ENCODE peak calls at places on chromosomes 7 and 10, in nine cellular contexts. L is neural progenitor cell, N is SJSA1, E is cardiac muscle cell, S is left lung, O is ovary, B is adrenal gland, A is spleen, C is GM23248. P is an unnamed sample. For H3K4me1, the result is how much of the 10 kb centered on the place peaks cover.

GRCh38 chr10:100715445-100716385 is 29.7 kb upstream of the PAX2 start:
- DNase-seq in C (no peak), L (peak), B (no peak), S (no peak), O (no peak), N (no peak), A (peak), E (no peak), P (peak)

GRCh38 chr10:74822101-74822500 is 4.3 kb upstream of the KAT6B start:
- DNase-seq in L (no peak), C (peak), S (no peak), O (no peak), B (no peak), E (no peak), A (no peak), N (no peak), P (no peak)

GRCh38 chr7:12327922-12328321 is 75.7 kb downstream of the VWDE start:
- DNase-seq in L (no peak), E (no peak), S (no peak), O (no peak), B (no peak), N (no peak), A (no peak), C (no peak), P (no peak)

GRCh38 chr7:140719711-140720110 is 23.2 kb downstream of the NDUFB2 start:
- DNase-seq in C (peak), O (no peak), E (no peak), S (no peak), L (no peak), A (no peak), B (no peak), N (no peak), P (no peak)

GRCh38 chr7:122544463-122544862 is 154.5 kb downstream of the RNF133 start:
- DNase-seq in N (no peak), O (no peak), L (no peak), C (no peak), E (no peak), A (no peak), B (peak), S (no peak), P (no peak)

GRCh38 chr10:507908-508444 is 181.5 kb downstream of the DIP2C start:
- DNase-seq in E (no peak), A (peak), C (no peak), L (no peak), O (peak), N (no peak), S (no peak), B (no peak), P (no peak)

GRCh38 chr7:102875700-102876192 is 37.1 kb upstream of the LRRC17 start:
- DNase-seq in O (no peak), B (no peak), N (peak), L (no peak), C (peak), S (no peak), A (no peak), E (no peak), P (no peak)

GRCh38 chr7:101843293-101844271 is 26.2 kb downstream of the CUX1 start:
- DNase-seq in E (no peak), N (no peak), C (no peak), O (no peak), B (no peak), A (no peak), L (no peak), S (no peak), P (no peak)

GRCh38 chr7:94423865-94424264 is 29.2 kb downstream of the COL1A2 start:
- DNase-seq in L (no peak), A (no peak), O (no peak), C (peak), E (no peak), B (no peak), S (no peak), N (peak), P (no peak)

GRCh38 chr7:69873512-69873911 is 275.2 kb downstream of the AUTS2 start:
- DNase-seq in E (no peak), S (no peak), O (no peak), A (no peak), L (no peak), C (peak), B (no peak), N (no peak), P (no peak)

GRCh38 chr7:70093496-70093895 is 495.2 kb downstream of the AUTS2 start:
- DNase-seq in A (no peak), N (no peak), C (peak), O (no peak), L (no peak), B (peak), E (no peak), S (no peak), P (no peak)

GRCh38 chr10:109912335-109913282 is 10.7 kb downstream of the XPNPEP1 start:
- DNase-seq in B (no peak), S (no peak), N (no peak), C (peak), E (no peak), A (no peak), O (no peak), L (no peak), P (no peak)

GRCh38 chr7:2698581-2699288 is 10.7 kb downstream of the AMZ1 start:
- DNase-seq in C (no peak), S (no peak), A (peak), E (no peak), L (no peak), B (no peak), O (no peak), N (no peak), P (no peak)

GRCh38 chr7:134420509-134421125 is 38.3 kb downstream of the AKR1B1 start:
- DNase-seq in C (peak), E (peak), B (no peak), L (peak), O (no peak), N (peak), A (no peak), S (no peak), P (no peak)

GRCh38 chr7:30790391-30790790 is 19.2 kb downstream of the MINDY4 start:
- DNase-seq in C (no peak), E (no peak), B (no peak), N (no peak), S (no peak), L (no peak), A (no peak), O (no peak), P (no peak)

GRCh38 chr7:2802504-2803341 is 41.4 kb downstream of the GNA12 start:
- DNase-seq in L (peak), N (peak), O (peak), E (no peak), S (no peak), A (peak), B (peak), C (peak), P (peak)

GRCh38 chr7:137772221-137772620 is 74.6 kb downstream of the DGKI start:
- DNase-seq in B (no peak), E (no peak), L (no peak), O (no peak), N (no peak), A (no peak), S (no peak), C (peak), P (no peak)

GRCh38 chr7:65974191-65974801 is 7.7 kb downstream of the GUSB start:
- DNase-seq in B (peak), N (no peak), L (no peak), O (no peak), E (no peak), C (no peak), S (no peak), A (peak), P (no peak)

GRCh38 chr10:72274730-72275350 is 1.1 kb downstream of the DDIT4 start:
- DNase-seq in E (peak), C (peak), O (peak), B (peak), S (peak), L (peak), N (no peak), A (peak), P (peak)

GRCh38 chr7:157233677-157234076 is 95.0 kb downstream of the UBE3C start:
- DNase-seq in C (peak), B (no peak), A (no peak), S (no peak), N (no peak), E (no peak), O (no peak), L (no peak), P (no peak)

GRCh38 chr7:111678281-111678680 is 116.0 kb upstream of the IMMP2L start:
- DNase-seq in B (no peak), A (no peak), O (no peak), N (no peak), L (no peak), E (no peak), S (no peak), C (peak), P (no peak)

DNA sequence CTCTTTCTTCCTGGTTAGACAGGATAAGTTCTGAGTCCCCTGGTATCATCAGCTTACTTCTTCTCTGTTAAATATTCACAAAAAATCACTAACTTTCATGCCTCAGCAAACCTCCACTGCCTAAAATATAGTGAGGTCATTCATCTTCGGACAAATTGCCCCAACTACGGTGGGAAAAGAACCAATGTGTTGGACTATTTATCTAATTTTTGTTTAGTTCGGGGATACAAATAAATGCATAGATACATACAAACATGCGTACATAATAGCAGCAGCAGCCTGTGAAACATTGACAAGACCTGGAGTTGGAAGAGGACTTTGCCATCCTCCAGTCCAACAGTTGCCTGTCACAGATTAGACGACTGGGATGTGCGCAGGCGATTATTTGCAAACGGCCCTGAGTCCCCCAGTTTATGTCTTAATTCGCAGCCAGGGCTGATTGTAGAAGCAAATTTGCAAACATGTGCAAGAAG is 51.5 kb downstream of the EGFR start:
- DNase-seq in S (no peak), O (no peak), B (peak), L (no peak), C (no peak), E (no peak), A (no peak), N (no peak), P (no peak)
- H3K27ac ChIP-seq in S (no peak), O (no peak), B (no peak), L (no peak), C (no peak), E (no peak), A (no peak), N (no peak), P (no peak)

GRCh38 chr10:14448197-14448763 is 117.6 kb upstream of the FRMD4A start:
- DNase-seq in E (no peak), A (no peak), N (no peak), O (no peak), C (no peak), L (no peak), S (peak), B (no peak), P (no peak)

GRCh38 chr10:14447112-14447839 is 116.6 kb upstream of the FRMD4A start:
- DNase-seq in A (no peak), N (no peak), L (no peak), S (no peak), E (no peak), O (no peak), B (no peak), C (no peak), P (no peak)

GRCh38 chr10:14450041-14450491 is 119.3 kb upstream of the FRMD4A start:
- DNase-seq in E (peak), N (peak), S (peak), C (peak), L (no peak), B (peak), O (no peak), A (no peak), P (peak)

GRCh38 chr10:14451341-14451740 is 120.6 kb upstream of the FRMD4A start:
- DNase-seq in E (no peak), N (no peak), O (no peak), C (no peak), L (no peak), A (no peak), B (no peak), S (no peak), P (no peak)

DNA sequence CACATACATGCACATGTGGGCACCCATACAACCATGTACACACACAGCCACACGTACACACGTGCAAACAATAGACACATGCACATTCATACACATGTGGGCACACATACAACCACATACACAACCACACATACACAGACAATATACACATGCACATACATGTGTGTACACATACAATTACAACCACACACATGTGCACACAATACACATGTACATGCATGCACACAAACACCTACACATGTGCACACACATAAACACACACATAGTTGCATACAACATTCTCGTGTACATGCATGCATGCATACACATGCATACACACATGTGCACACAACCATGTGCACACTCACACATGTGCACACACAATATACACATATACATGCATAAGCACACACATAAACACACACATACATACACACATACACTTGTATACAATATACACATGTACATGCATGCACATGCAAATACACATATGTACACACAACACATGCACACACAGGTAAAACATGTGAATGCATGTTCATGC is 118.6 kb upstream of the FRMD4A start:
- DNase-seq in N (no peak), C (no peak), E (no peak), L (no peak), A (no peak), B (no peak), O (no peak), S (no peak), P (no peak)
- H3K4me3 ChIP-seq in N (no peak), C (no peak), E (no peak), L (no peak), A (no peak), B (no peak), O (no peak), S (no peak), P (no peak)

GRCh38 chr7:26198781-26199169 is 1.8 kb downstream of the HNRNPA2B1 start:
- DNase-seq in A (no peak), O (no peak), C (no peak), B (no peak), N (peak), E (no peak), L (no peak), S (no peak), P (no peak)
- H3K4me1 ChIP-seq in A (half or more), O (under half), C (under half), B (half or more), N (under half), E (under half), L (under half), S (half or more), P (under half)

GRCh38 chr10:46523881-46524470 is 32.5 kb downstream of the GPRIN2 start:
- DNase-seq in L (no peak), C (peak), B (peak), O (peak), N (peak), E (no peak), A (peak), S (peak), P (peak)
- H3K27ac ChIP-seq in L (no peak), C (peak), B (no peak), O (no peak), N (peak), E (no peak), A (no peak), S (no peak), P (no peak)

DNA sequence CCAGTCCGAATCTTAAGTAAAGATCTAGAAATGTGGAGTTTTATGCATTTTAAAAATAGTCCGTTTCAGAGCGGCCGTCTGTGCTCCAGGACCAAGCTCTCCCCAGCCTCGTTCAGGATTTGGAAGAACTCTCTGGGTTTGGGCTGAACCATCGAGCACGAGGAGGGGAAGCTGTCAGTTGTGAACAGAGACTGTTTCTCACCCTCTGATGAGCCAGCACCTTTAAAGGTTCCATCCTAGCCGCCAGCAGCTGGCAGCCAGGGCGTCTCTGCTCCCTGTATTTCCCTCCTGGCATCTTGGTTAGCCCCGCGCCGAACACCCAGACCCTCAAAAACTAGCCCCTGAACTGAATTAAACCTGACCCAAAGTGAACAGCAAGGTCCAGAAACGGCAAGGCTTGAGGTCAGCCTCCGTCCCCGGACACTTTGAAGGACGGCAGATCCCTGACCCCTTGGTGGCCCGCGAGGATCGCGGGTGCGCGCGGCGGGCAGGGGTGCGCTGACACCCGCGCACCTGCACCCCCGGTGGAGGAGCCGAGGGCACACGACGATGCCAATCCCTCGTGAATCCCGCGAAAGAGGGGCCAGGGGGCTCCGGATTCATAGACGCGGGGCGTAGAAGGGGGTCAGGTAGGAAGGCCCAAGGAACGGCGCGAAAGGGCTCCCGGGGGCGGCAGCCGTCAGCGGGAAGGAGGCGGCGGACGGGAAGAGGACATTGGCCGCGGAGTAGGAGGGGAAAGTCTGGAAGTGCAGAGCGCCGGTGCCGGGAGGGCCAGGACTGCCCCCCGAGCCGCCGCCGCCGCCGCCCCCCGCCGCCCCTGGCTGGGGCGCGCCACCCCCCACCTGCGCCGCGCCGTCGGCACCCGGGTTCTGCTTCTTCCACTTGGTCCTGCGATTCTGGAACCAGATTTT is 2.8 kb downstream of the NKX1-2 start:
- DNase-seq in S (no peak), C (no peak), E (no peak), B (no peak), A (no peak), O (no peak), N (no peak), L (no peak), P (no peak)
- H3K4me3 ChIP-seq in S (no peak), C (no peak), E (peak), B (no peak), A (no peak), O (no peak), N (no peak), L (peak), P (peak)

GRCh38 chr10:102436312-102436711 is 3.9 kb upstream of the CUEDC2 start:
- DNase-seq in S (no peak), A (no peak), O (no peak), N (no peak), B (no peak), L (no peak), C (peak), E (no peak), P (no peak)

GRCh38 chr10:102435098-102435497 is 2.7 kb upstream of the CUEDC2 start:
- DNase-seq in E (no peak), S (no peak), O (no peak), L (no peak), B (no peak), A (no peak), C (peak), N (no peak), P (no peak)

GRCh38 chr10:102435529-102436233 is 3.3 kb upstream of the CUEDC2 start:
- DNase-seq in N (no peak), C (peak), L (no peak), S (peak), O (peak), B (no peak), E (no peak), A (no peak), P (no peak)

GRCh38 chr10:102434251-102434913 is 2.0 kb upstream of the CUEDC2 start:
- DNase-seq in L (no peak), C (peak), S (no peak), A (no peak), N (no peak), B (no peak), O (no peak), E (no peak), P (no peak)

GRCh38 chr10:102437515-102437914 is 5.1 kb upstream of the CUEDC2 start:
- DNase-seq in N (no peak), A (no peak), C (no peak), L (no peak), E (no peak), O (no peak), S (no peak), B (no peak), P (no peak)
- H3K4me1 ChIP-seq in N (under half), A (under half), C (under half), L (under half), E (under half), O (under half), S (under half), B (under half), P (under half)

DNA sequence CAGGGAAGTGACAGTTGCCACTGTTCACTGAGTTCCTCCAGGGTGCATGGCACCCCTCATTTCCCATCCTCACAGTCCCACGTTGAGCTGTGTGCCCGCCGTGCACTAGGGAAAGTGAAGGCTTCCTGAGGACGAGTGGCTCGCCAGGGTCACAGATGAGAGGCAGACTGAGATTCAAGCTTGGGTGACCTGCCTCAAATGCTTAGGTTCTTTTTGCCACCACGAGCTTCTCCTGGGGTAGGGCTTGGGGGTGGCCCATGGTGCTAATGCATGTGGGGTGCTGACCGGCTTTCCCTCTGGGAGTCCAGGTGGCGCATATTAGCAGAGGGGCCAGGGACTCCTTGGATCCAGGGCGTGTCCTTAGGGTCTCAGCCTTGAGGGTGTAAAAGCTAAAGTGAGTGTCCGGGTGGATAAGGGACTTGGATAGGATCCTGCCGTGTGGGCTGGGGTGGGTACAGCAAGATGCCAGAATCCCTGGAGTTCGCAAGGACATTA is 1.9 kb downstream of the CALHM2 start:
- DNase-seq in E (no peak), S (peak), B (no peak), N (no peak), C (no peak), O (no peak), L (no peak), A (no peak), P (no peak)
- H3K27ac ChIP-seq in E (no peak), S (peak), B (no peak), N (no peak), C (peak), O (peak), L (no peak), A (peak), P (peak)

GRCh38 chr7:107788662-107789061 is 14.4 kb downstream of the SLC26A3 start:
- DNase-seq in C (no peak), E (no peak), N (no peak), B (no peak), A (no peak), L (no peak), S (no peak), O (no peak), P (no peak)
- H3K4me3 ChIP-seq in C (no peak), E (no peak), N (no peak), B (no peak), A (no peak), L (no peak), S (no peak), O (no peak), P (no peak)

DNA sequence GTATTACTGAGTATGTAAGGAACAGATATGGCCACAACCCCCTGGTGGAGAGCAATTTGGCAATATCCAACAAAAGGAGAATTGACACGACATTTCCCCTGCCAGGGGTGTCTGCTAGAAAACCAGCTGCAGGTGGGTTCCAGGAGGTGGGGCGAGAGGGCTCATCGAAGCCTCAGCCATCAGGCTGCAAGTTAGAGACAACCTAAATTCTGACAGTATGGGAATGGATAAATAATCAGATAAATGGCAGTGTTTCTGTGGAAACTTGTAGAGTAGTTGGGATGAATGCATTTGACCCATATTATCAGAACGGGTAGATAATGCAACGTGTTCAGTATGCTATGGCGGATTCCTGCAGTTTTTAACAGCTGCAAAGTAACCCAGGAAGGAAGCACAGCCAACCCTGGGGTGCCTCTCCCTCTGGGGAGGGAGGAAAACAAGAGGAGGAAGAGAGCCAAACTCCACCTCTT is 3.5 kb downstream of the TMEM273 start:
- DNase-seq in O (no peak), S (no peak), E (no peak), L (no peak), B (no peak), C (no peak), A (no peak), N (no peak), P (no peak)
- H3K4me1 ChIP-seq in O (under half), S (half or more), E (under half), L (under half), B (under half), C (under half), A (half or more), N (under half), P (under half)

GRCh38 chr7:148696787-148697186 is 1.9 kb upstream of the CUL1 start:
- DNase-seq in C (no peak), N (no peak), L (no peak), E (no peak), S (no peak), A (no peak), B (no peak), O (no peak), P (no peak)
- H3K27ac ChIP-seq in C (no peak), N (no peak), L (no peak), E (no peak), S (no peak), A (no peak), B (no peak), O (peak), P (no peak)